ENCODE peak calls at places on chromosomes 1 and 21, in six cellular contexts. One of them, this sample, is unnamed.

GRCh38 chr1:62799688-62800087 is 15.8 kb downstream of the ATG4C start:
- DNase-seq in NCI-H2081: no peak
- DNase-seq in hepatic stellate cell: no peak
- DNase-seq in left colon: no peak
- DNase-seq in NCI-H1105: no peak
- DNase-seq in heart right ventricle: no peak
- DNase-seq in this sample: no peak

GRCh38 chr1:230977781-230978490 is 725 bp downstream of the TTC13 start:
- DNase-seq in left colon: peak; percentile 39
- DNase-seq in NCI-H2081: peak; percentile 78
- DNase-seq in heart right ventricle: peak; percentile 34
- DNase-seq in hepatic stellate cell: peak; percentile 19
- DNase-seq in NCI-H1105: peak; percentile 26
- DNase-seq in this sample: no peak

GRCh38 chr1:29805896-29806160 is 569.5 kb downstream of the PTPRU start:
- DNase-seq in hepatic stellate cell: no peak
- DNase-seq in left colon: no peak
- DNase-seq in heart right ventricle: no peak
- DNase-seq in NCI-H2081: no peak
- DNase-seq in NCI-H1105: no peak
- DNase-seq in this sample: no peak

GRCh38 chr1:56061824-56062223 is 517.5 kb downstream of the PLPP3 start:
- DNase-seq in left colon: no peak
- DNase-seq in NCI-H1105: no peak
- DNase-seq in heart right ventricle: no peak
- DNase-seq in NCI-H2081: no peak
- DNase-seq in hepatic stellate cell: no peak
- DNase-seq in this sample: no peak

GRCh38 chr1:44655609-44656008 is 18.7 kb downstream of the TMEM53 start:
- DNase-seq in NCI-H2081: peak; percentile 22
- DNase-seq in NCI-H1105: no peak
- DNase-seq in hepatic stellate cell: peak; percentile 58
- DNase-seq in left colon: no peak
- DNase-seq in heart right ventricle: no peak
- DNase-seq in this sample: no peak

GRCh38 chr1:241357366-241358305 is 631 bp upstream of the RGS7 start:
- DNase-seq in NCI-H1105: no peak
- DNase-seq in hepatic stellate cell: no peak
- DNase-seq in heart right ventricle: no peak
- DNase-seq in NCI-H2081: no peak
- DNase-seq in left colon: no peak
- DNase-seq in this sample: peak; percentile 7

GRCh38 chr21:43733529-43734071 is 14.7 kb downstream of the PDXK start:
- DNase-seq in hepatic stellate cell: no peak
- DNase-seq in heart right ventricle: no peak
- DNase-seq in left colon: no peak
- DNase-seq in NCI-H1105: no peak
- DNase-seq in NCI-H2081: no peak
- DNase-seq in this sample: no peak

GRCh38 chr1:72281144-72281543 is 1.2 kb downstream of the NEGR1 start:
- DNase-seq in hepatic stellate cell: no peak
- DNase-seq in heart right ventricle: no peak
- DNase-seq in left colon: no peak
- DNase-seq in NCI-H1105: no peak
- DNase-seq in NCI-H2081: no peak
- DNase-seq in this sample: no peak

GRCh38 chr1:228083871-228084278 is 1.4 kb downstream of the ARF1 start:
- DNase-seq in left colon: no peak
- DNase-seq in hepatic stellate cell: no peak
- DNase-seq in NCI-H2081: no peak
- DNase-seq in heart right ventricle: no peak
- DNase-seq in NCI-H1105: no peak
- DNase-seq in this sample: no peak

GRCh38 chr1:150516050-150516591 is 569 bp downstream of the FALEC start:
- DNase-seq in NCI-H2081: peak; percentile 54
- DNase-seq in left colon: no peak
- DNase-seq in hepatic stellate cell: no peak
- DNase-seq in NCI-H1105: no peak
- DNase-seq in heart right ventricle: no peak
- DNase-seq in this sample: no peak

GRCh38 chr1:111204211-111204883 is 3.9 kb upstream of the DENND2D start:
- DNase-seq in hepatic stellate cell: no peak
- DNase-seq in left colon: peak; percentile 88
- DNase-seq in NCI-H1105: peak; percentile 19
- DNase-seq in heart right ventricle: no peak
- DNase-seq in NCI-H2081: peak; percentile 10
- DNase-seq in this sample: no peak

GRCh38 chr1:114467491-114467890 is 43.5 kb downstream of the TRIM33 start:
- DNase-seq in left colon: no peak
- DNase-seq in hepatic stellate cell: no peak
- DNase-seq in NCI-H2081: no peak
- DNase-seq in NCI-H1105: no peak
- DNase-seq in heart right ventricle: no peak
- DNase-seq in this sample: no peak

GRCh38 chr1:65813956-65814355 is 21.3 kb downstream of the PDE4B start:
- DNase-seq in NCI-H2081: peak; percentile 79
- DNase-seq in left colon: no peak
- DNase-seq in NCI-H1105: peak; percentile 89
- DNase-seq in hepatic stellate cell: no peak
- DNase-seq in heart right ventricle: no peak
- DNase-seq in this sample: no peak

GRCh38 chr1:201307760-201308499 is 24.6 kb downstream of the PKP1 start:
- DNase-seq in heart right ventricle: no peak
- DNase-seq in hepatic stellate cell: no peak
- DNase-seq in NCI-H1105: no peak
- DNase-seq in NCI-H2081: peak; percentile 31
- DNase-seq in left colon: peak; percentile 82
- DNase-seq in this sample: peak; percentile 61

GRCh38 chr1:179583869-179584268 is 7.8 kb upstream of the TDRD5 start:
- DNase-seq in NCI-H1105: no peak
- DNase-seq in hepatic stellate cell: no peak
- DNase-seq in NCI-H2081: no peak
- DNase-seq in left colon: no peak
- DNase-seq in heart right ventricle: no peak
- DNase-seq in this sample: no peak

GRCh38 chr1:61089338-61089737 is 7.0 kb downstream of the NFIA start:
- DNase-seq in left colon: no peak
- DNase-seq in NCI-H1105: no peak
- DNase-seq in hepatic stellate cell: no peak
- DNase-seq in NCI-H2081: no peak
- DNase-seq in heart right ventricle: no peak
- DNase-seq in this sample: no peak

GRCh38 chr1:213014642-213015041 is 1.0 kb downstream of the ANGEL2 start:
- DNase-seq in NCI-H2081: peak; percentile 27
- DNase-seq in heart right ventricle: no peak
- DNase-seq in left colon: no peak
- DNase-seq in NCI-H1105: no peak
- DNase-seq in hepatic stellate cell: no peak
- DNase-seq in this sample: peak; percentile 13

GRCh38 chr21:24590261-24590660 is 1017.0 kb downstream of the MRPL39 start:
- DNase-seq in left colon: no peak
- DNase-seq in NCI-H1105: peak; percentile 27
- DNase-seq in NCI-H2081: peak; percentile 47
- DNase-seq in hepatic stellate cell: no peak
- DNase-seq in heart right ventricle: no peak
- DNase-seq in this sample: no peak

GRCh38 chr1:66945316-66945715 is 20.5 kb downstream of the MIER1 start:
- DNase-seq in hepatic stellate cell: no peak
- DNase-seq in heart right ventricle: no peak
- DNase-seq in NCI-H1105: no peak
- DNase-seq in left colon: no peak
- DNase-seq in NCI-H2081: no peak
- DNase-seq in this sample: no peak

GRCh38 chr1:189657715-189658114 is 819.9 kb downstream of the BRINP3 start:
- DNase-seq in heart right ventricle: no peak
- DNase-seq in NCI-H2081: no peak
- DNase-seq in hepatic stellate cell: no peak
- DNase-seq in NCI-H1105: no peak
- DNase-seq in left colon: no peak
- DNase-seq in this sample: no peak